ENCODE peak calls at places on chromosomes 3 and 15, in ten cellular contexts. S is CD8-positive, alpha-beta T cell; E is effector memory CD4-positive, alpha-beta T cell; P is stomach; I is heart right ventricle; X is iPS DF 6.9; C is PC-9; M is MG63; W is mucosa of descending colon; O is cardiac fibroblast. B is an unnamed sample.

GRCh38 chr15:79078763-79079395 is 11.7 kb downstream of the RASGRF1 start:
- DNase-seq in S (no peak), I (no peak), P (no peak), W (no peak), E (no peak), X (no peak), O (no peak), M (no peak), C (no peak), B (no peak)

GRCh38 chr3:143974181-143974876 is 2.7 kb downstream of the DIPK2A start:
- DNase-seq in X (no peak), M (no peak), W (no peak), O (no peak), I (no peak), P (no peak), S (no peak), E (no peak), C (no peak), B (no peak)

GRCh38 chr3:64047806-64048205 is 24.5 kb upstream of the PSMD6 start:
- DNase-seq in C (no peak), X (no peak), O (no peak), W (no peak), E (no peak), P (no peak), I (no peak), M (no peak), S (no peak), B (no peak)

GRCh38 chr15:38398134-38398533 is 55.8 kb upstream of the FAM98B start:
- DNase-seq in P (no peak), E (no peak), O (peak; percentile 90), I (peak; percentile 23), W (no peak), C (no peak), X (no peak), S (no peak), M (peak; percentile 82), B (no peak)

GRCh38 chr3:129365779-129366178 is 62.7 kb downstream of the EFCAB12 start:
- DNase-seq in X (no peak), S (no peak), C (no peak), M (no peak), E (no peak), I (no peak), W (no peak), O (no peak), P (no peak), B (no peak)

GRCh38 chr3:39180546-39181346 is 11.6 kb downstream of the XIRP1 start:
- DNase-seq in P (peak; percentile 97), M (peak; percentile 84), C (peak; percentile 75), O (peak; percentile 92), I (peak; percentile 93), E (peak; percentile 92), W (peak; percentile 94), X (peak; percentile 63), S (peak; percentile 93), B (peak; percentile 71)

GRCh38 chr3:131361464-131362421 is 19.8 kb upstream of the NUDT16 start:
- DNase-seq in C (peak; percentile 88), E (no peak), W (peak; percentile 94), I (peak; percentile 86), O (peak; percentile 64), S (no peak), M (no peak), P (peak; percentile 96), X (peak; percentile 95), B (peak; percentile 53)

GRCh38 chr15:35107122-35107521 is 22.0 kb upstream of the NANOGP8 start:
- DNase-seq in X (no peak), S (no peak), C (no peak), E (no peak), M (peak; percentile 42), O (no peak), I (no peak), W (no peak), P (no peak), B (no peak)

GRCh38 chr15:28096720-28097431 is 2.2 kb downstream of the OCA2 start:
- DNase-seq in I (no peak), P (no peak), E (no peak), W (no peak), O (no peak), X (no peak), C (no peak), M (no peak), S (no peak), B (no peak)

GRCh38 chr15:101044625-101045235 is 125.6 kb downstream of the LRRK1 start:
- DNase-seq in X (no peak), O (no peak), W (no peak), S (no peak), C (no peak), E (no peak), M (no peak), P (peak; percentile 15), I (no peak), B (no peak)

GRCh38 chr3:40313975-40314860 is 4.7 kb downstream of the EIF1B start:
- DNase-seq in W (peak; percentile 31), C (no peak), E (no peak), O (no peak), I (no peak), S (no peak), P (no peak), X (no peak), M (no peak), B (no peak)

GRCh38 chr3:160540546-160540945 is 24.8 kb downstream of the KPNA4 start:
- DNase-seq in C (no peak), O (no peak), P (no peak), M (no peak), E (no peak), S (no peak), X (no peak), W (no peak), I (no peak), B (no peak)

GRCh38 chr3:102299125-102299877 is 135.5 kb upstream of the ZPLD1 start:
- DNase-seq in M (no peak), X (no peak), E (no peak), W (no peak), S (no peak), I (no peak), C (peak; percentile 82), O (no peak), P (no peak), B (no peak)

GRCh38 chr15:73870700-73871408 is 2.5 kb upstream of the TBC1D21 start:
- DNase-seq in P (peak; percentile 89), C (no peak), O (peak; percentile 90), M (no peak), E (no peak), S (no peak), X (no peak), W (peak; percentile 11), I (peak; percentile 80), B (no peak)

GRCh38 chr15:79084308-79084968 is 6.1 kb downstream of the RASGRF1 start:
- DNase-seq in X (no peak), P (no peak), C (no peak), W (no peak), O (no peak), M (no peak), S (no peak), I (no peak), E (no peak), B (no peak)

DNA sequence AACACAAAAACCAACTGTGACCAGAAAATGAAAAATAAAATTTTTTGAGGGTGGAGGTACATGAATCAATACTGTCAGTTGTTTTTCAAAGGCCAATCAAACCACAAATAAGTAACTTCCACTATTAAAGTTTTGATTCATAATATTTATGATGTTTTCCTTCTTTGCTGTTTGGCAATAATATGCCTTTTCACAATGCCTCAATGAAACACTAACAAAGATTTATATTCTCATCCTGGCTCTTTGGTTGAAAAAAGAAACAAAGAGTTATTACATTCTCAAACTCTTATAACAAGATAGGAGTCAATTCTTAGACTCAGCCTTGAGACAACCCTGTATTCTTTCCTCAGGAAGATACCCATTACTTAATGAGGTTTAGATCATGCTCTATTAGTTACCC is 63.1 kb downstream of the C3orf70 start:
- DNase-seq in X (no peak), E (no peak), S (no peak), C (no peak), W (no peak), I (no peak), P (no peak), M (no peak), O (no peak), B (no peak)
- H3K4me3 ChIP-seq in X (no peak overlapping the region), E (no peak overlapping the region), S (no peak overlapping the region), C (no peak overlapping the region), W (no peak overlapping the region), I (no peak overlapping the region), P (no peak overlapping the region), M (no peak overlapping the region), O (no peak overlapping the region), B (no peak overlapping the region)

GRCh38 chr3:52535411-52536111 is 844 bp upstream of the UQCC5 start:
- DNase-seq in M (no peak), I (no peak), X (no peak), E (no peak), O (no peak), S (no peak), W (no peak), P (no peak), C (no peak), B (no peak)
- H3K4me3 ChIP-seq in M (peak overlapping the region; percentile 13), I (no peak overlapping the region), X (no peak overlapping the region), E (peak overlapping the region; percentile 7), O (no peak overlapping the region), S (peak overlapping the region; percentile 42), W (no peak overlapping the region), P (peak overlapping the region; percentile 68), C (peak overlapping the region; percentile 46), B (peak overlapping the region; percentile 82)

GRCh38 chr3:197575362-197575761 is 19.6 kb upstream of the BDH1 start:
- DNase-seq in I (no peak), C (no peak), M (no peak), S (no peak), O (no peak), E (no peak), P (no peak), X (no peak), W (no peak), B (no peak)
- H3K4me3 ChIP-seq in I (no peak overlapping the region), C (no peak overlapping the region), M (no peak overlapping the region), S (no peak overlapping the region), O (no peak overlapping the region), E (no peak overlapping the region), P (no peak overlapping the region), X (no peak overlapping the region), W (no peak overlapping the region), B (no peak overlapping the region)

GRCh38 chr15:85477730-85478129 is 97.3 kb downstream of the AKAP13 start:
- DNase-seq in W (no peak), S (no peak), X (no peak), E (no peak), C (no peak), P (no peak), M (peak; percentile 49), I (no peak), O (peak; percentile 30), B (no peak)

GRCh38 chr15:85482896-85483295 is 102.5 kb downstream of the AKAP13 start:
- DNase-seq in W (no peak), E (no peak), O (peak; percentile 56), I (no peak), C (peak; percentile 71), P (no peak), X (no peak), M (peak; percentile 27), S (no peak), B (no peak)

GRCh38 chr15:85479071-85479647 is 98.8 kb downstream of the AKAP13 start:
- DNase-seq in X (no peak), C (no peak), P (no peak), E (no peak), I (no peak), S (no peak), M (peak; percentile 23), W (no peak), O (peak; percentile 70), B (no peak)

GRCh38 chr15:85477061-85477460 is 96.7 kb downstream of the AKAP13 start:
- DNase-seq in S (no peak), P (no peak), M (no peak), W (no peak), X (no peak), E (no peak), C (no peak), I (no peak), O (no peak), B (no peak)

GRCh38 chr15:85480923-85481322 is 100.5 kb downstream of the AKAP13 start:
- DNase-seq in W (no peak), S (no peak), X (no peak), P (no peak), O (no peak), C (no peak), M (no peak), I (no peak), E (no peak), B (no peak)
- H3K4me3 ChIP-seq in W (no peak overlapping the region), S (no peak overlapping the region), X (no peak overlapping the region), P (no peak overlapping the region), O (no peak overlapping the region), C (no peak overlapping the region), M (no peak overlapping the region), I (no peak overlapping the region), E (no peak overlapping the region), B (no peak overlapping the region)

B was measured in dorsolateral prefrontal cortex.